ENCODE peak calls at places on chromosomes 3 and 15, in ten cellular contexts. A, X, B, Y, W, Q, L, D, F and K are unnamed samples.

GRCh38 chr15:78420220-78420619 is 17.8 kb upstream of the IREB2 start:
- DNase-seq in L (no peak), Y (no peak), B (no peak), Q (no peak), D (no peak), A (no peak), X (no peak), W (no peak), F (no peak), K (no peak)

GRCh38 chr15:37764733-37765191 is 169.7 kb upstream of the TMCO5A start:
- DNase-seq in Y (peak; percentile 74), W (no peak), Q (no peak), A (peak; percentile 11), L (no peak), F (peak; percentile 60), B (no peak), X (no peak), D (peak; percentile 15), K (no peak)

GRCh38 chr3:185337231-185337816 is 25.6 kb upstream of the MAP3K13 start:
- DNase-seq in Q (no peak), X (no peak), Y (no peak), A (no peak), D (no peak), L (no peak), W (no peak), B (no peak), F (no peak), K (no peak)

GRCh38 chr3:11236588-11237461 is 35.4 kb upstream of the ATG7 start:
- DNase-seq in W (peak; percentile 64), Y (peak; percentile 69), D (peak; percentile 38), L (peak; percentile 41), F (peak; percentile 39), Q (no peak), B (peak; percentile 72), A (peak; percentile 72), X (peak; percentile 84), K (peak; percentile 80)

GRCh38 chr3:36932979-36933378 is 11.9 kb downstream of the TRANK1 start:
- DNase-seq in F (peak; percentile 25), X (no peak), D (no peak), B (no peak), W (no peak), A (no peak), L (no peak), Y (peak; percentile 44), Q (no peak), K (no peak)

GRCh38 chr3:184743248-184743647 is 31.4 kb upstream of the MAGEF1 start:
- DNase-seq in W (no peak), F (no peak), Q (no peak), L (no peak), X (no peak), A (no peak), D (no peak), Y (no peak), B (no peak), K (no peak)

GRCh38 chr3:146131616-146132410 is 29.2 kb downstream of the PLOD2 start:
- DNase-seq in D (peak; percentile 45), Q (no peak), A (no peak), W (no peak), X (no peak), B (no peak), F (peak; percentile 65), Y (peak; percentile 91), L (no peak), K (no peak)

GRCh38 chr15:90716317-90716975 is 700 bp upstream of the BLM start:
- DNase-seq in F (no peak), A (no peak), L (no peak), X (no peak), D (no peak), W (no peak), B (no peak), Q (no peak), Y (peak; percentile 5), K (no peak)

GRCh38 chr15:29269485-29270168 is at the start of gene NSMCE3:
- DNase-seq in F (peak; percentile 80), D (peak; percentile 64), B (peak; percentile 96), X (peak; percentile 95), Y (peak; percentile 88), L (peak; percentile 72), W (peak; percentile 92), Q (peak; percentile 92), A (peak; percentile 92), K (peak; percentile 91)

GRCh38 chr15:29270976-29271375 is 1.4 kb upstream of the NSMCE3 start:
- DNase-seq in B (no peak), Y (peak; percentile 55), A (no peak), W (no peak), F (no peak), L (no peak), X (no peak), D (no peak), Q (no peak), K (no peak)

GRCh38 chr15:29268706-29269484 is 727 bp downstream of the NSMCE3 start:
- DNase-seq in F (peak; percentile 26), L (no peak), D (no peak), Y (peak; percentile 34), W (peak; percentile 9), A (no peak), Q (peak; percentile 70), B (peak; percentile 70), X (peak; percentile 69), K (peak; percentile 74)

GRCh38 chr15:29272219-29272618 is 2.6 kb upstream of the NSMCE3 start:
- DNase-seq in X (no peak), W (no peak), Y (no peak), L (no peak), A (no peak), Q (no peak), B (no peak), D (no peak), F (no peak), K (no peak)

DNA sequence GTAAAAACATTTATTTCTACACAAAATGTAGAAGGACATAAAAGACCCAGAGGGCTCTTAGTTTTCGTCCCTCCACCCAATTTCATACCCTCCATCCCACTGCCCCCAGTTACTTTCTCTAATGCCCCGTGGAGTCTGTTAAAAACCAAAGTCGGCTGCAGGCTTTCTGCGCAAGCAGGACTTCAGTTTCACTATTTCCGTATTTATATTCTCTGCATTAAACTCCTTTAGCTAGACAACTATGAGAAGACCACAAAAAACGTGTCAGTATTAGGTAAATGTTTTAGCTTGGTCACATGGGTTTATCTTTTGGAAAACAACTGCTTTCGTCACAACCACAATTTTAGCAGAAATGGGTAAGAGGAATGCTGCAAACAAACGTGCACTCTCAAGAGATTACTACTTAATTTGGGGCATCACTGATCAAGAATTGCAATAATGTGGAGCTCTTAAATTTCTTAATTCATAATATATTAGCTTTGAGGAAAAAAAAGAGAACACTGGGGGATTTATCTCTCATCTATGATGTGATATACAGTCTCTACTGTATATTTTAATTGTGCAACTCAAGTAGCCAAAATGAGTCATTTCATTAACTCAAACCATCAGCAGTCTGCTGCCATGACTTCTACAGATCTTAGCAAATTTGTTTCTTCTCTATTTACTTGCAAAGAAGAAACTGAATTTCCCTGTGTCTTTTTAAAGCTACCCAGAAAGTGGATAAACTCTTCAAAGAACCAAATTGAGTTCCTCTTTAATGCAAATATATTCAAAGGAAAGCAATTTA is 740 bp upstream of the NSMCE3 start:
- DNase-seq in Q (no peak), F (no peak), B (no peak), Y (peak; percentile 73), A (peak; percentile 71), X (peak; percentile 62), L (no peak), D (no peak), W (peak; percentile 80), K (peak; percentile 76)
- H3K27ac ChIP-seq in Q (peak overlapping the region; percentile 95), F (peak overlapping the region; percentile 90), B (peak overlapping the region; percentile 91), Y (peak overlapping the region; percentile 78), A (peak overlapping the region; percentile 93), X (peak overlapping the region; percentile 86), L (peak overlapping the region; percentile 98), D (peak overlapping the region; percentile 89), W (peak overlapping the region; percentile 98), K (peak overlapping the region; percentile 97)

GRCh38 chr3:9976736-9977709 is 9.6 kb downstream of the EMC3 start:
- DNase-seq in X (no peak), B (peak; percentile 85), D (peak; percentile 87), Q (peak; percentile 92), A (no peak), L (peak; percentile 47), F (peak; percentile 93), Y (peak; percentile 98), W (no peak), K (no peak)
- H3K4me3 ChIP-seq in X (no peak overlapping the region), B (no peak overlapping the region), D (no peak overlapping the region), Q (no peak overlapping the region), A (no peak overlapping the region), L (no peak overlapping the region), F (no peak overlapping the region), Y (no peak overlapping the region), W (no peak overlapping the region), K (no peak overlapping the region)

GRCh38 chr3:72245183-72245811 is 460.3 kb upstream of the PROK2 start:
- DNase-seq in L (no peak), F (no peak), A (no peak), B (peak; percentile 87), Y (no peak), W (no peak), Q (peak; percentile 92), X (no peak), D (no peak), K (no peak)
- H3K27ac ChIP-seq in L (no peak overlapping the region), F (no peak overlapping the region), A (no peak overlapping the region), B (no peak overlapping the region), Y (no peak overlapping the region), W (no peak overlapping the region), Q (peak overlapping the region; percentile 73), X (no peak overlapping the region), D (no peak overlapping the region), K (no peak overlapping the region)

GRCh38 chr15:68614621-68615035 is 35.8 kb downstream of the CORO2B start:
- DNase-seq in F (no peak), B (no peak), Y (no peak), L (peak; percentile 30), A (no peak), D (no peak), X (no peak), Q (no peak), W (no peak), K (no peak)
- H3K4me3 ChIP-seq in F (no peak overlapping the region), B (no peak overlapping the region), Y (no peak overlapping the region), L (no peak overlapping the region), A (no peak overlapping the region), D (no peak overlapping the region), X (no peak overlapping the region), Q (no peak overlapping the region), W (no peak overlapping the region), K (no peak overlapping the region)

GRCh38 chr3:126538966-126539365 is 15.0 kb downstream of the CHST13 start:
- DNase-seq in Q (no peak), A (no peak), Y (no peak), X (no peak), L (no peak), F (no peak), B (no peak), W (no peak), D (no peak), K (no peak)
- H3K27ac ChIP-seq in Q (no peak overlapping the region), A (no peak overlapping the region), Y (no peak overlapping the region), X (no peak overlapping the region), L (no peak overlapping the region), F (no peak overlapping the region), B (no peak overlapping the region), W (no peak overlapping the region), D (no peak overlapping the region), K (no peak overlapping the region)

DNA sequence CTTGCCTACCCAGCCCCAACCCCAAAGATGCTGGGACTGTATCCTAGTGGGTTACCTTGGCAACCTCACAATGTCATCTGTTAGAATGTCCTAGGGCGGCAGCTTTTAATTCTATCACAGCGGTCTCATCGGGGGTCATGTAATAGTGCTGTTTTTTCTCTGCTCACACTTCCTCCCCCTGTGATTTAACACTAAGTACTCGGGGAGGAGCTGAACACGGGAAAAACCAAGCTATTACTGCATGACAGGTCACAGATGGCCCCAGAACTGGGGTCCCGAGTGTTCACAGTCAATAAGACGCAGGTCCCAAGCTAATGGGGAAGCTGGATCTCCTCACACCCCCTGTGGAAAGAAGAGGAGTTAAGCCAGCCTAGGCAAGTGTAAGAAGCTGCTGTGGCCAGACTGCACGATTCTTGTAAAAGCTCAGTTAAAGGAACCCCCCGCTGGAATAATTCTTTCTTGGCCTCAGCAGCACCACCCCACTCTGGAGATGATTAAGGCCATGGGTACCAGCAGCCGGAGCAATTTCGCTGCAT is 2.5 kb upstream of the RFTN1 start:
- DNase-seq in A (no peak), D (no peak), Y (no peak), X (no peak), B (no peak), F (no peak), Q (no peak), W (no peak), L (no peak), K (no peak)
- H3K4me3 ChIP-seq in A (no peak overlapping the region), D (no peak overlapping the region), Y (no peak overlapping the region), X (no peak overlapping the region), B (no peak overlapping the region), F (no peak overlapping the region), Q (no peak overlapping the region), W (peak overlapping the region; percentile 74), L (no peak overlapping the region), K (no peak overlapping the region)